ENCODE peak calls at places on chromosomes 1 and 21, in six cellular contexts. G is Panc1, A is transverse colon, H is endothelial cell of umbilical vein, O is upper lobe of left lung, M is sigmoid colon. W is an unnamed sample. For H3K4me1, the result is how much of the 10 kb centered on the place peaks cover.

GRCh38 chr1:234926574-234927311 is 201.9 kb downstream of the TOMM20 start:
- DNase-seq in A (no peak), H (peak), O (no peak), M (no peak), G (no peak), W (no peak)

GRCh38 chr1:11147371-11147770 is 41.8 kb upstream of the ANGPTL7 start:
- DNase-seq in H (peak), A (no peak), M (no peak), O (no peak), G (no peak), W (no peak)

GRCh38 chr1:52906135-52906603 is 15.4 kb downstream of the ECHDC2 start:
- DNase-seq in O (no peak), H (no peak), M (no peak), G (no peak), A (no peak), W (no peak)

GRCh38 chr1:226003502-226004170 is 4.5 kb upstream of the SDE2 start:
- DNase-seq in O (no peak), M (no peak), G (no peak), A (no peak), H (no peak), W (no peak)

GRCh38 chr1:30612666-30613065 is 110.7 kb downstream of the MATN1 start:
- DNase-seq in G (no peak), H (no peak), A (no peak), O (no peak), M (no peak), W (no peak)

GRCh38 chr1:200279810-200280411 is 129.9 kb downstream of the ZNF281 start:
- DNase-seq in G (no peak), O (peak), M (no peak), H (peak), A (peak), W (no peak)

GRCh38 chr1:6483010-6483760 is 8.3 kb downstream of the PLEKHG5 start:
- DNase-seq in G (no peak), H (no peak), M (no peak), A (peak), O (peak), W (no peak)

GRCh38 chr1:226593541-226593940 is 45.0 kb downstream of the STUM start:
- DNase-seq in H (no peak), G (no peak), M (no peak), A (no peak), O (no peak), W (no peak)

GRCh38 chr1:97334454-97334853 is 586.4 kb downstream of the DPYD start:
- DNase-seq in M (no peak), G (no peak), O (no peak), A (no peak), H (peak), W (no peak)

GRCh38 chr21:44375281-44375651 is 21.8 kb downstream of the TRPM2 start:
- DNase-seq in H (no peak), A (peak), M (no peak), O (peak), G (no peak), W (no peak)

GRCh38 chr1:41416552-41417334 is 55.5 kb downstream of the FOXO6 start:
- DNase-seq in A (peak), O (peak), G (peak), H (peak), M (peak), W (no peak)

GRCh38 chr1:51498924-51499323 is 20.1 kb downstream of the EPS15 start:
- DNase-seq in H (no peak), A (no peak), O (no peak), M (no peak), G (no peak), W (no peak)
- H3K4me1 ChIP-seq in H (under half), A (under half), O (under half), M (under half), G (under half), W (under half)

DNA sequence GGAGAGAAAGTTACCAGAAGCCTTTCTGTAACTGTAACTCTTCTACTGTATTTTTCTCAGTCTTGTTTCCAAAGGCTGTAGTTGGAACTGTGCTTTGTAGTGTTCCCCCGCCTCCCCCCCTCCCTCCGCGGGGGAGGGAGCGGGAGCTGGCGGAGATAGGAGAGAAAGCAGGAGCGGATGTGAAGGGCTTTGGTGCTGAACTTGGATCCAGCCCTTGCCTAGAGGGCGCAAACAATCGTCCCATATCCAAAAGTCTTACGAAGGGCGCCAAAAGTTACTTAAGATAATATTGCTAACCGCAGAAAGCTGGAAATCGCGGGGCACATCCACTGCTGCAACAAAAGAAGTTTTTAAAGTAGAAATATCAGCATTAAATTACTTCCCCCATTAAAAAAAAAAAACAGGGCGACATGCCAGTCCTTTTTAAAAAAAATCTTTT is 2.4 kb upstream of the NFIA start:
- DNase-seq in H (peak), M (peak), A (peak), G (peak), O (peak), W (no peak)
- TF ChIP-seq POLR2AphosphoS5 in H (no peak), M (peak), A (peak), G (no peak), O (peak), W (peak)

DNA sequence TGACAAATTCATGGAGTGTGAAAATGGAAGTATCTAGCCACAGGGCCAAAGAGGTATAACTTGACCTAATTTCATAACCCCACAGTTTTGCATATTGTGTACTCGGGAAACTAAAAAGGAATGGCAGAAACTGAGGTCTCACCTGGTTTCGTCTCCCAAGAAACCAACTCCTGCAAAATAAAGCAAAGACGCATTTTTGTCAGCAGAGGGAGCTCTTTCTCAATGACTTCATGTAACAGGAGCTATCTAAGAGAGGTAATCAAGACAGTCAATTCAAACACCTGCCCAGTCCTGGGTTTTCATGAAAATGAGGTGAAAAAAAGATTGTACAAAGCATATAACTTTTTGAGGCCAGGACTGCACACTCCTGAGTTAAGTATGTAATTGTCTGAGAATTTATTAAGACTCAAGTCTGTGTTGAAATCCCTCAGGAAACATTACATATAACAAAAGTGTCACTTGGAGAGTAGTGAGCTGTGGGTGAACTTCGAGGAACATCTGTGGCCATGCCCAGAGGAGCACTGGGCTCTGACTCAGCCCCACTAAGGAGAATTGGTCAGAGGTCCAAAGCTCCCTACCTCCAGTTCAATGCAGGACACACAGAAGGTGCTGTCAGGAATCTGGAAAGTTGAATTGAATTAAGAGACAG is 17.6 kb downstream of the FCRL4 start:
- DNase-seq in A (peak), O (no peak), G (peak), M (no peak), H (peak), W (no peak)
- H3K4me1 ChIP-seq in A (under half), O (under half), G (under half), M (under half), H (under half), W (under half)

DNA sequence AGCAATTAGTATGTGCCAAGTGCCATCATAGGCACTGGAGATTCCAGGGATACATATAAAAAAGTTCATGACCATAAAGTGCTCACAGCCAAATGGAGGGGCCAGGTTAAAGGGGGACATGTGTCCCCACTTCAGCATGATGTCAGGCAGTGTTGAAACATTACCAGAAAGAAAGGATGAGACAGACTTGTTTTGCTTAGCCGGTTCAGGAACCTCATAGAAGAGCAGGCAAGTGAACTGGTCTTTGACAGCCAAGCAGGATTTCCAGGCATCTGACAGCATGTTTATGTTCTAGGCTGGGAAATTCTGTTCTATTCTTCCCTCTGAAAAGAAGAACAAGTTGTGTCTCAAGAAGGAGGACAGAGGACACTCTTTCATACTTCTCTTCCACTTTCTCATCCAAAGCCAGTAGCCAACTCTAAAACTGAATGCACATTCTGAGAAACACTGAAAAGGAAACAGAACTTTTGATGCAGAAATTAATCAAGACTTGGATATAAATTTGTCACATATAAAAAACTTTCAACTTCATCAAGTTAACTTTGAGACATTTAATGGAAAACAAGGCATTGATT is 39.7 kb downstream of the GLUL start:
- DNase-seq in O (no peak), M (no peak), H (no peak), A (no peak), G (no peak), W (no peak)
- TF ChIP-seq POLR2AphosphoS5 in O (no peak), M (peak), H (no peak), A (peak), G (no peak), W (no peak)

DNA sequence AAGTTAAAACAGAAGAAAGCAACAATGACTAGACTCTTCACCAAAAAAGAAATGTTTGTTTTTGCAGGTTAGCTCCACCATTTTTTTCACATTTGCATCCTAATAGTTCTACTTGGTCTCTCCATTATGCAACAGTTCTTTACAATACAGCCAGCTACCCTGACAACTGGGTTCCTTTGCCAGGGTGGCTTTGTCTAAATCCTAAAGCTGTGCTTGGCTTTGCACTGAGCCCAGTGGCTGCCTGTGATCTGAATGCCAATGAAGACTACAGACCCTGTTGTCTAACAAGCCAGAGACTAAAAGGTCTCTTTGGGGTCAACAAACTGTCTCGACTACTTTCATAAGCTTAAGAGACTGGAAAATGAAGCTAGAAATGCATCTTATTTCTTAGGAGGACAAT is 112.0 kb downstream of the AKT3 start:
- DNase-seq in M (no peak), G (no peak), O (no peak), A (no peak), H (no peak), W (no peak)
- H3K4me1 ChIP-seq in M (under half), G (under half), O (under half), A (under half), H (under half), W (under half)

GRCh38 chr21:18608226-18608625 is 204.6 kb upstream of the TMPRSS15 start:
- DNase-seq in M (no peak), G (no peak), A (no peak), O (no peak), H (no peak), W (no peak)

GRCh38 chr21:18602711-18603110 is 199.1 kb upstream of the TMPRSS15 start:
- DNase-seq in O (no peak), M (no peak), H (no peak), A (no peak), G (no peak), W (no peak)

DNA sequence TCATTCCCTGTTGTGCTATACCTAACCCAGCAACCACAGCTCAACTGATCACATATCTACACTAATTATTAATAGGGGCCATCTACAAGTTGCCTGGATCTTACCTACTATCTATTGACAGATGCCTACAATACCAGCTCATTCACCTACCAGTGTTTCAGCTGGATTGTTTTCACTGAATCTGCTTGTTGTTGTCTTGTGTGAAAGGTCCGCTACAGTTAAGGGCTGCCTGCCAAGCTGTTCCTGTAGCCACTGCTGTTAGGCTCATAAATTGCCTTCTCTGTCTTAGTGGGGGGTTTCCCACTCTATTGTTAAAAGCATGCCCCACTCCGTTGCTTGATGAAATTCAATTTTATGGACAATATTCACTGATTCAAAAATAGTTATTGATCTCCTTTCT is 199.7 kb upstream of the TMPRSS15 start:
- DNase-seq in O (no peak), G (no peak), A (no peak), H (peak), M (no peak), W (no peak)
- TF ChIP-seq POLR2AphosphoS5 in O (no peak), G (no peak), A (no peak), H (no peak), M (no peak), W (no peak)

DNA sequence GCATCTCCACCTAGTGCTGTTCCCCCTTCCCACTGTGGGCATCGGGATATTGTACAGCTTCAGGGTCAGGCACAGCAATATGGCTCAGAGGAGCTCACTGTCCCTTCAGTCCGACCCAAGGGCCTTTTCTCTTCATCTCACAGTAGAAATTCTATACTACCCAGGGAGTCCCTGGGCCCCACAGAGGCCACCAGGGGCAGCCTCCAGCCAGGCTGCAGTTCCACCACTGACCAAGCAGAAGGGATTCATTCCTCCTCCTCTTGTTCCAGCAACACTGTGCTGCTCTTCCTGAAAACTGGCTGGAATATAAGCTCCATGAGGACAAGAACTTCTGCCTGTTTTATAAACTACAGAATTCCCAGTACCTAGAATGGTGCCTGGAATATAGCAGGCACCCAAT is 70.5 kb downstream of the CD34 start:
- DNase-seq in A (no peak), O (no peak), H (no peak), M (no peak), G (no peak), W (no peak)
- H3K4me1 ChIP-seq in A (under half), O (under half), H (under half), M (half or more), G (under half), W (half or more)

W was measured in vagina.